ENCODE peak calls at places on chromosomes 11 and 22, in four cellular contexts. One of them, this sample, is unnamed.

GRCh38 chr22:43007519-43008102 is 7.3 kb downstream of the PACSIN2 start:
- DNase-seq in adrenal gland: peak; percentile 50
- DNase-seq in SJCRH30: peak; percentile 49
- DNase-seq in psoas muscle: no peak
- DNase-seq in this sample: peak; percentile 41

GRCh38 chr22:49307870-49308269 is 519.8 kb downstream of the BRD1 start:
- DNase-seq in SJCRH30: no peak
- DNase-seq in psoas muscle: peak; percentile 1
- DNase-seq in adrenal gland: no peak
- DNase-seq in this sample: no peak

GRCh38 chr11:131356201-131356600 is 14.2 kb upstream of the NTM start:
- DNase-seq in SJCRH30: peak; percentile 25
- DNase-seq in adrenal gland: no peak
- DNase-seq in psoas muscle: no peak
- DNase-seq in this sample: peak; percentile 1

GRCh38 chr11:93908689-93909088 is 58.3 kb upstream of the VSTM5 start:
- DNase-seq in adrenal gland: no peak
- DNase-seq in psoas muscle: no peak
- DNase-seq in SJCRH30: peak; percentile 14
- DNase-seq in this sample: peak; percentile 47

GRCh38 chr11:6327806-6328205 is 7.5 kb upstream of the CAVIN3 start:
- DNase-seq in adrenal gland: no peak
- DNase-seq in psoas muscle: no peak
- DNase-seq in SJCRH30: no peak
- DNase-seq in this sample: no peak

GRCh38 chr11:12242926-12243325 is 132.5 kb downstream of the MICAL2 start:
- DNase-seq in adrenal gland: no peak
- DNase-seq in psoas muscle: no peak
- DNase-seq in SJCRH30: no peak
- DNase-seq in this sample: no peak

GRCh38 chr22:46031066-46031465 is 54.1 kb upstream of the WNT7B start:
- DNase-seq in psoas muscle: no peak
- DNase-seq in SJCRH30: no peak
- DNase-seq in adrenal gland: no peak
- DNase-seq in this sample: no peak

GRCh38 chr11:75722669-75723042 is 5.0 kb downstream of the MOGAT2 start:
- DNase-seq in SJCRH30: no peak
- DNase-seq in psoas muscle: no peak
- DNase-seq in adrenal gland: no peak
- DNase-seq in this sample: no peak

GRCh38 chr11:86696004-86696403 is 23.6 kb upstream of the ME3 start:
- DNase-seq in SJCRH30: no peak
- DNase-seq in adrenal gland: peak; percentile 43
- DNase-seq in psoas muscle: no peak
- DNase-seq in this sample: peak; percentile 81

GRCh38 chr11:118059231-118059940 is 17.5 kb upstream of the TMPRSS4 start:
- DNase-seq in adrenal gland: no peak
- DNase-seq in SJCRH30: no peak
- DNase-seq in psoas muscle: no peak
- DNase-seq in this sample: no peak

GRCh38 chr11:44247508-44247907 is 62.4 kb downstream of the ALX4 start:
- DNase-seq in adrenal gland: no peak
- DNase-seq in psoas muscle: no peak
- DNase-seq in SJCRH30: no peak
- DNase-seq in this sample: no peak

GRCh38 chr11:96278039-96278897 is 64.7 kb downstream of the MAML2 start:
- DNase-seq in SJCRH30: no peak
- DNase-seq in adrenal gland: no peak
- DNase-seq in psoas muscle: no peak
- DNase-seq in this sample: peak; percentile 55

GRCh38 chr22:44574057-44574456 is 76.0 kb upstream of the RTL6 start:
- DNase-seq in psoas muscle: peak; percentile 38
- DNase-seq in adrenal gland: peak; percentile 91
- DNase-seq in SJCRH30: no peak
- DNase-seq in this sample: peak; percentile 18

GRCh38 chr11:122751298-122752070 is 86.8 kb upstream of the CRTAM start:
- DNase-seq in adrenal gland: no peak
- DNase-seq in SJCRH30: no peak
- DNase-seq in psoas muscle: no peak
- DNase-seq in this sample: no peak

GRCh38 chr22:45996241-45997076 is 19.5 kb upstream of the WNT7B start:
- DNase-seq in SJCRH30: no peak
- DNase-seq in adrenal gland: peak; percentile 73
- DNase-seq in psoas muscle: peak; percentile 78
- DNase-seq in this sample: peak; percentile 52

GRCh38 chr11:20250644-20251247 is 90.5 kb upstream of the DBX1 start:
- DNase-seq in SJCRH30: no peak
- DNase-seq in adrenal gland: peak; percentile 49
- DNase-seq in psoas muscle: no peak
- DNase-seq in this sample: no peak

GRCh38 chr11:20249313-20249873 is 89.1 kb upstream of the DBX1 start:
- DNase-seq in SJCRH30: no peak
- DNase-seq in psoas muscle: no peak
- DNase-seq in adrenal gland: no peak
- DNase-seq in this sample: no peak

GRCh38 chr11:20248345-20248744 is 88.1 kb upstream of the DBX1 start:
- DNase-seq in SJCRH30: peak; percentile 75
- DNase-seq in adrenal gland: no peak
- DNase-seq in psoas muscle: no peak
- DNase-seq in this sample: no peak

GRCh38 chr11:20243974-20244373 is 83.7 kb upstream of the DBX1 start:
- DNase-seq in psoas muscle: no peak
- DNase-seq in adrenal gland: no peak
- DNase-seq in SJCRH30: no peak
- DNase-seq in this sample: no peak

GRCh38 chr11:20247540-20248138 is 87.4 kb upstream of the DBX1 start:
- DNase-seq in SJCRH30: peak; percentile 72
- DNase-seq in adrenal gland: no peak
- DNase-seq in psoas muscle: no peak
- DNase-seq in this sample: no peak
- H3K4me3 ChIP-seq in SJCRH30: peak overlapping the region; percentile 14
- H3K4me3 ChIP-seq in adrenal gland: no peak overlapping the region
- H3K4me3 ChIP-seq in psoas muscle: no peak overlapping the region
- H3K4me3 ChIP-seq in this sample: no peak overlapping the region

DNA sequence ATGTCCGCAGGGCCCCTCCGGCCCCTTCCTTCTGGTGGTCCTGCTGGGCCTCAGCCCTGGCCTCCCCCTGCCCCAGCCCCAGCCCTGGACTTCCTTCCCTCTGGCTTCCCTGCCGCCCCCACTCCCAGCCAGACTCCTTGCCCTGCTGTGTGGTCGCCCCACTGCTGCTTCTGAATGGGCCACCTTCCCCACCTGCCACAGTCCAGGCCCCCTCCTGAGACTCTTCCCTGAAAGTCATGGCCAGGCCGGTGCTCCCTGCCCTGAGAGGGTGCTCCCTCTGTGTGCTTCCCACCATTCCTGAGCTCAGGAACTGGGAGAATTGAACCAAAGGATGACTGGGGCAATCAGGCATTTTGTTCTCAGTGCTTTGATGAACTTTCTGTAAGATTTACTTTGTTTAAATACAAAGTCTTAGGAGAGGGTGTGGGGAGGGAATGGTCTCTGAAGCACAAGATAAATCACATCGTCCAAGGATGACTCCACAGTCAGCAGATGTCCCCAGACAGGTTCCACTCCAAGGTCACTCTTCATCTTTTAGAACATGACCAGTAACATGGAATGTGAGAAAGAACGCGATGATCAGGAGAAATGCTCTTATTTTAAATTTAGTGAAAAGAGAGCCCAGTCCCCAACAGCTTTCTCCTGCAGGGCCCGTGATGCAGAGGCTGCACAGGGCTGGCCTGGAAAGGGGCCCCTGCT is 774 bp downstream of the APOBEC3D start:
- DNase-seq in SJCRH30: no peak
- DNase-seq in adrenal gland: no peak
- DNase-seq in psoas muscle: no peak
- DNase-seq in this sample: no peak
- H3K4me3 ChIP-seq in SJCRH30: no peak overlapping the region
- H3K4me3 ChIP-seq in adrenal gland: no peak overlapping the region
- H3K4me3 ChIP-seq in psoas muscle: peak overlapping the region; percentile 56
- H3K4me3 ChIP-seq in this sample: peak overlapping the region; percentile 61

GRCh38 chr11:77126861-77127673 is 979 bp upstream of the MYO7A start:
- DNase-seq in adrenal gland: peak; percentile 68
- DNase-seq in SJCRH30: peak; percentile 36
- DNase-seq in psoas muscle: peak; percentile 59
- DNase-seq in this sample: peak; percentile 43
- H3K4me3 ChIP-seq in adrenal gland: no peak overlapping the region
- H3K4me3 ChIP-seq in SJCRH30: peak overlapping the region; percentile 45
- H3K4me3 ChIP-seq in psoas muscle: peak overlapping the region; percentile 62
- H3K4me3 ChIP-seq in this sample: peak overlapping the region; percentile 60

DNA sequence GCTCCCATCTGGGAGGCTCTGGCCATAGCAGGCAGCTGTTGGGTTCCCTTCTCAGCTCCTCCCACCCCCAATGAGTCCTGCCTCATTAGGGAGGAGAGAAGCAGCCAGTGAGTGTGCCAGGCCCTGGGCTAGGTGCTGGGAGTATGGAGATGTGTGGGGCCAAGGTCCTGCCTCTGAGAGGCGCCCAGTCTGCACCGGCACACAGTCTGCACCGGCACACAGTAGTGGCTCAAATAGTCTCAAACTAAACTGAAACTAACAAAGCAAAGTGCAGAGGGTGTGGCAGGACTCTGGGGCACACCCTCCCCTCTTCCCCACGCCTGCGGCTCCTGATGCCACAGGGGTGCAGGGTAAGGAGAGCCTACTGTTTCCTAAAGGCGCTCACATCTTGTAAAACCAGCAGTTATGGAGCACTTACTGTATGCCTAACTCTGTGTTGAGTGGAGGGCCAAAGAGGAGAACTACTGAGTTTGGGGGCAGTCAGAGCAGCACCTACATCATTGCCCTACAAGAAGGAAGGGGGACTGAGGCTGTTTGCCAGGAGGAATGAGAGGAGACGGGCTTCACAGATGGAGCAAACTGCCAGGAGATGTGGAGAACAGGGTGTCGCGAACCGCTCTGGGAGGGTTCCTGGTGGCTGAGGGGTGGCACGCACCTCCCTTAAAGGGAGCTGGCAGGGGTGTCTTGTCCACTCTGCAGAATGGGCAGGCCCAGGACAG is 959 bp upstream of the SH3BP1 start:
- DNase-seq in adrenal gland: no peak
- DNase-seq in psoas muscle: no peak
- DNase-seq in SJCRH30: no peak
- DNase-seq in this sample: no peak
- H3K4me3 ChIP-seq in adrenal gland: no peak overlapping the region
- H3K4me3 ChIP-seq in psoas muscle: peak overlapping the region; percentile 59
- H3K4me3 ChIP-seq in SJCRH30: no peak overlapping the region
- H3K4me3 ChIP-seq in this sample: peak overlapping the region; percentile 72

GRCh38 chr22:30265851-30266444 is 703 bp downstream of the OSM start:
- DNase-seq in psoas muscle: no peak
- DNase-seq in adrenal gland: peak; percentile 58
- DNase-seq in SJCRH30: no peak
- DNase-seq in this sample: no peak

GRCh38 chr22:30266445-30267381 is at the start of gene OSM:
- DNase-seq in adrenal gland: peak; percentile 73
- DNase-seq in SJCRH30: no peak
- DNase-seq in psoas muscle: peak; percentile 59
- DNase-seq in this sample: no peak

GRCh38 chr22:30263883-30264282 is 2.8 kb downstream of the OSM start:
- DNase-seq in psoas muscle: no peak
- DNase-seq in SJCRH30: no peak
- DNase-seq in adrenal gland: no peak
- DNase-seq in this sample: no peak

GRCh38 chr22:30262917-30263741 is 3.5 kb downstream of the OSM start:
- DNase-seq in SJCRH30: peak; percentile 69
- DNase-seq in psoas muscle: peak; percentile 73
- DNase-seq in adrenal gland: peak; percentile 71
- DNase-seq in this sample: peak; percentile 67

DNA sequence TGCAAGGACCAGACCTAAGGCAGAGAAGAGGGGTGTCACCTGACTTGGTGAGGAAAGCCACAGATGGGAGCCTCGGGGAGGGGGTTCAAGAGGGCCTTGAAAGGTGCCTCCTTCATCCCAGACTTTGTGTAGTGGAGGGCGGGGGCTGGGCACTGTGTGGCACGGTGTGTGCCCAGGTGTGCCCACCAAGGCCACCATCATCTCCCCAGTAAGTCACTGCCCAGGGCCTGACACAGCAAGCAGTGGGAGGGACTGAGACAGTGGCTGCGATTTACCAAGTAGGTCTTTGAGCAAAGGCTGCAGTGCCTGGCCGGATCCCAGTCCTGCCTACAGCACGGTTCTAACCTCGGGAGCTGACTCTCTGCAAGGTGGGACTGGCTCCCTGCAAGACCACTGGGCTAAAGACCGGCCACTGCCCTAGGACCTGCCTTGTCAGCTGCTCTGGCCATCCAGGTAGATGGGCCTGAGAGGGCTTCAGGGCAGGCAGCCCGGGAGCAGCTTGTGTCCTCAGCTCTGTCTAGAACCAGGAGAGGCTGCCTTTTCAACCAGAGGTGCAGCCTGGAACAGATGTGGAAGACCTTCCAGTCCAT is 1.4 kb downstream of the OSM start:
- DNase-seq in SJCRH30: no peak
- DNase-seq in psoas muscle: no peak
- DNase-seq in adrenal gland: no peak
- DNase-seq in this sample: no peak
- H3K4me3 ChIP-seq in SJCRH30: no peak overlapping the region
- H3K4me3 ChIP-seq in psoas muscle: no peak overlapping the region
- H3K4me3 ChIP-seq in adrenal gland: no peak overlapping the region
- H3K4me3 ChIP-seq in this sample: no peak overlapping the region

DNA sequence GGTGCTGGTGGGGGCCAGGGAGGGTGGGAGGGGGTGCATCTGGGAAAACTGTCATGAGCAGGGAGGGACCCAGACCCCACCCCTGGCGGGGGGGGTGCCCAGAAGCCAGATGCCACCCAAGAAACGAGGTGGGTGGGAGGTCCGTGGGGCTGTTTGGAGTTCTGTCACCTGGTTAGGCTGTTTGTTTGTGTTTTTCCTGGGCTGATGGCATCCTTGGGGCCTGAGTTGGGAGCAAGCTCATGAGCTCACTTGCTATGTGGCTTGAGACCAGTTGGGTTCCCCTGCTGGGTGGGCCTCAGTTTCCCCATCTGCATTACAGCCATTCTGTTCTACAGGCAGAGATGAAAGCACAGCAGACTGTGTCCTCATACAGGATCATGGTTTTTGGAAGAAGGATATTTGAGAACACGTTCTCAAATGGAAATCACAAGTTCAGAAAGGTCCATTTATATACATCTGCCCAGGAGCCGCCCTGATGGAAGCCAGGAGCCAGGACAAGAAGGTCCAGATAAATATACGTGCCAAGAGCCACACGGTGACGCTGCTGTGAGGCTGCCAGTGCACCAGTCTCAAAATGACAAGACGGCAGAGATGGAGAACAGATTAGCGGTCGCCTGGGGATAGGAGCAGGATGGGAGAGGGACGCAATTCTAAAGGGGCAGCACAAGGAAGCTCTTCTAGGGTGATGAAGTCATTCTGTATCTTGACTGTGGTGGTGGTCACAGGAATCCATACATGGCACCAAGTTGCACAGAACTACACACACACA is 312.9 kb downstream of the MN1 start:
- DNase-seq in psoas muscle: no peak
- DNase-seq in adrenal gland: no peak
- DNase-seq in SJCRH30: peak; percentile 81
- DNase-seq in this sample: no peak
- H3K4me3 ChIP-seq in psoas muscle: no peak overlapping the region
- H3K4me3 ChIP-seq in adrenal gland: no peak overlapping the region
- H3K4me3 ChIP-seq in SJCRH30: no peak overlapping the region
- H3K4me3 ChIP-seq in this sample: no peak overlapping the region